ENCODE peak calls at places on chromosome 1, in eight cellular contexts. P, G, R, D, E, H, T and I are unnamed samples.

GRCh38 chr1:24294228-24294672 is 24.9 kb upstream of the GRHL3 start:
- DNase-seq in G (peak), E (no peak), D (peak), P (peak), R (peak), T (no peak), H (peak), I (peak)

GRCh38 chr1:53615101-53615500 is 123.9 kb downstream of the GLIS1 start:
- DNase-seq in G (no peak), R (no peak), E (no peak), P (no peak), D (no peak), T (no peak), H (no peak), I (no peak)

GRCh38 chr1:41537788-41538351 is 53.4 kb upstream of the EDN2 start:
- DNase-seq in G (peak), R (peak), P (peak), H (peak), T (peak), D (peak), E (no peak), I (peak)

GRCh38 chr1:162193201-162193600 is 123.7 kb downstream of the NOS1AP start:
- DNase-seq in H (no peak), R (no peak), D (no peak), G (no peak), T (no peak), E (no peak), P (no peak), I (no peak)

GRCh38 chr1:185008746-185009360 is 34.5 kb upstream of the NIBAN1 start:
- DNase-seq in P (no peak), G (no peak), D (no peak), R (no peak), E (no peak), H (no peak), T (no peak), I (no peak)

GRCh38 chr1:16162163-16162822 is 6.4 kb upstream of the EPHA2 start:
- DNase-seq in G (no peak), E (no peak), P (no peak), R (no peak), D (no peak), T (no peak), H (no peak), I (no peak)

GRCh38 chr1:182109780-182110179 is 48.3 kb upstream of the ZNF648 start:
- DNase-seq in D (no peak), E (no peak), G (no peak), T (no peak), R (no peak), P (no peak), H (no peak), I (no peak)

GRCh38 chr1:208304193-208304712 is 60.1 kb upstream of the PLXNA2 start:
- DNase-seq in G (no peak), P (no peak), E (no peak), R (no peak), D (no peak), H (no peak), T (no peak), I (peak)

GRCh38 chr1:185132534-185132933 is 24.2 kb downstream of the TRMT1L start:
- DNase-seq in T (no peak), G (no peak), H (no peak), D (no peak), P (no peak), E (no peak), R (no peak), I (no peak)

GRCh38 chr1:44217809-44218410 is 4.6 kb downstream of the DMAP1 start:
- DNase-seq in E (peak), G (peak), H (peak), D (peak), R (peak), P (peak), T (peak), I (peak)

GRCh38 chr1:87393437-87394085 is 64.9 kb downstream of the LMO4 start:
- DNase-seq in G (no peak), R (no peak), H (no peak), E (no peak), D (no peak), T (no peak), P (no peak), I (no peak)

GRCh38 chr1:201126832-201127754 is at the start of gene ASCL5:
- DNase-seq in E (no peak), R (no peak), D (peak), T (no peak), G (no peak), P (peak), H (no peak), I (peak)

GRCh38 chr1:201128962-201129361 is 2.0 kb upstream of the ASCL5 start:
- DNase-seq in T (no peak), R (no peak), D (no peak), H (no peak), E (no peak), P (no peak), G (no peak), I (no peak)

GRCh38 chr1:201126463-201126831 is 537 bp downstream of the ASCL5 start:
- DNase-seq in H (no peak), D (no peak), E (no peak), G (no peak), P (no peak), T (no peak), R (no peak), I (peak)

GRCh38 chr1:201127755-201128455 is 921 bp upstream of the ASCL5 start:
- DNase-seq in T (no peak), E (no peak), P (peak), R (peak), D (peak), H (no peak), G (no peak), I (peak)

GRCh38 chr1:201128476-201128875 is 1.5 kb upstream of the ASCL5 start:
- DNase-seq in P (no peak), D (no peak), E (no peak), R (no peak), G (no peak), H (no peak), T (no peak), I (no peak)
- TF ChIP-seq CTCF in P (no peak), D (no peak), E (no peak), R (no peak), G (no peak), H (no peak), T (no peak), I (no peak)

GRCh38 chr1:210310562-210310961 is 18.1 kb upstream of the HHAT start:
- DNase-seq in G (no peak), E (no peak), P (no peak), T (no peak), D (no peak), H (no peak), R (no peak), I (no peak)
- H3K4me3 ChIP-seq in G (no peak), E (no peak), P (no peak), T (no peak), D (peak), H (no peak), R (no peak), I (no peak)

DNA sequence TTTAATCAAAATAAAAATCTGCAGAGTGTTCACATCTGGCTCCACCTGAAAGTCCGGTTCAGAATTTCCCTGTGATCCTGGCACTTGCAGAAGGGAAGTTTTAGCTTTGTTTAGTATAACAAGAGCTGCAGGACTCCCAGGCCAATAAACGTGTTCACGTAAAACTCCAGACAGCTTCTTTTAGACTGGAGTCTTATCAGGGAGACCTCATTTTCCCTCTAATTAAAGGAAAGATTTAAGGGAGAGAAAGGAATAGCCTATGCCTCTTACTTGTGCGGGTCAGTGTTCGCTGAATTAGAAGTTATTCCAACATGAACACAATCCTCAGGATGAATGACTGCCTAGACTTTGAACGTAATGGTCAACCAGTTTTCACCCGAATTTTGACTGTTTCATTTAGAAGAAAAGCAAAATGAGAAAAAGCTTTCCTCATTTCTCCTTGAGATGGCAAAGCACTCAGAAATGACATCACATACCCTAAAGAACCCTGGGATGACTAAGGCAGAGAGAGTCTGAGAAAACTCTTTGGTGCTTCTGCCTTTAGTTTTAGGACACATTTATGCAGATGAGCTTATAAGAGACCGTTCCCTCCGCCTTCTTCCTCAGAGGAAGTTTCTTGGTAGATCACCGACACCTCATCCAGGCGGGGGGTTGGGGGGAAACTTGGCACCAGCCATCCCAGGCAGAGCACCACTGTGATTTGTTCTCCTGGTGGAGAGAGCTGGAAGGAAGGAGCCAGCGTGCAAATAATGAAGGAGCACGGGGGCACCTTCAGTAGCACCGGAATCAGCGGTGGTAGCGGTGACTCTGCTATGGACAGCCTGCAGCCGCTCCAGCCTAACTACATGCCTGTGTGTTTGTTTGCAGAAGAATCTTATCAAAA is 202.1 kb upstream of the SGIP1 start:
- DNase-seq in P (peak), E (peak), T (peak), D (peak), R (peak), H (peak), G (peak), I (peak)
- TF ChIP-seq CTCF in P (peak), E (no peak), T (no peak), D (peak), R (peak), H (peak), G (peak), I (peak)

DNA sequence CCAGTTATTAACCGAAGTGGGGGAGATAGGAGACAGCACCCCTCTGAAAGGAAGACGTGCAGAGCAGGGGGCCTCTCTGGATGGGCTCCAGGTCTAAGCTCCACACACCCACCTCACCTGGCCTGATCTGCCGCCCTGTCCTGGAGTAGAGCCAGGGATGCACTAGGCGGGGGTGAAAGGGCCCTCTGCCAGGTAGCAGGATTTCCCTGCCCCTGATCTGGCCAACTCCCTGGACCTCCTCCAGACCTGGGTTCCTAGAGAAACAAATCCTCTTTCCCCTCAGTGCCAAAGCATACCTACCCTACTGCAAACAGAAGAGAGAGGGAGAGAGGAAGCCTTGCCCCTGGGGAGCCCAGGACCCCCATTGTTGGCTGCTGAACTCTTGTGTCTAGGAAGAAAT is 2.0 kb downstream of the CRABP2 start:
- DNase-seq in D (no peak), H (no peak), R (no peak), G (no peak), T (no peak), E (no peak), P (no peak), I (no peak)
- H3K4me3 ChIP-seq in D (no peak), H (peak), R (peak), G (no peak), T (no peak), E (no peak), P (peak), I (no peak)

GRCh38 chr1:183239220-183239742 is 53.2 kb downstream of the LAMC2 start:
- DNase-seq in G (no peak), T (no peak), P (no peak), H (no peak), D (no peak), R (no peak), E (no peak), I (no peak)
- TF ChIP-seq CTCF in G (no peak), T (no peak), P (no peak), H (no peak), D (no peak), R (no peak), E (no peak), I (no peak)